ENCODE peak calls at places on chromosomes 7 and 10, in four cellular contexts. E, S, K and U are unnamed samples.

GRCh38 chr7:116583653-116584052 is 58.8 kb downstream of the CAV1 start:
- DNase-seq in E (no peak), S (no peak), K (no peak), U (no peak)

GRCh38 chr7:29369909-29370488 is 175.4 kb downstream of the CHN2 start:
- DNase-seq in K (no peak), S (no peak), E (no peak), U (no peak)

GRCh38 chr7:27101188-27101905 is 1.1 kb downstream of the HOXA2 start:
- DNase-seq in K (peak; percentile 71), E (no peak), S (no peak), U (no peak)

GRCh38 chr10:29915116-29915785 is 144.1 kb downstream of the JCAD start:
- DNase-seq in S (no peak), E (no peak), K (no peak), U (no peak)

GRCh38 chr7:2301510-2301860 is 12.8 kb downstream of the SNX8 start:
- DNase-seq in S (no peak), E (no peak), K (no peak), U (no peak)

GRCh38 chr10:75853085-75853484 is 421.7 kb downstream of the LRMDA start:
- DNase-seq in S (no peak), K (no peak), E (no peak), U (no peak)

GRCh38 chr10:100516847-100517246 is 2.8 kb downstream of the SEC31B start:
- DNase-seq in E (no peak), S (no peak), K (no peak), U (no peak)

GRCh38 chr7:47435889-47436312 is 146.0 kb downstream of the TNS3 start:
- DNase-seq in K (peak; percentile 56), E (no peak), S (no peak), U (no peak)

GRCh38 chr10:48604039-48604407 is 850 bp downstream of the ARHGAP22 start:
- DNase-seq in S (no peak), K (no peak), E (no peak), U (peak; percentile 42)

GRCh38 chr7:131493559-131493958 is 62.9 kb downstream of the PODXL start:
- DNase-seq in K (no peak), E (no peak), S (no peak), U (no peak)